ENCODE peak calls at places on chromosomes 16 and 17, in four cellular contexts. O is effector CD4-positive, alpha-beta T cell; Y is lower lobe of right lung; I is AG10803. P is an unnamed sample.

GRCh38 chr16:87681990-87682570 is 79.8 kb downstream of the JPH3 start:
- DNase-seq in I (peak), Y (no peak), O (no peak), P (no peak)

GRCh38 chr16:85615852-85616607 is 2.9 kb downstream of the GSE1 start:
- DNase-seq in I (peak), Y (peak), O (peak), P (peak)

GRCh38 chr17:42979511-42980273 is at the start of gene PTGES3L:
- DNase-seq in I (no peak), Y (peak), O (peak), P (peak)

GRCh38 chr17:3794890-3795757 is 5.9 kb downstream of the ITGAE start:
- DNase-seq in O (peak), I (peak), Y (no peak), P (no peak)

GRCh38 chr16:67163164-67163902 is 1.2 kb upstream of the HSF4 start:
- DNase-seq in Y (no peak), O (no peak), I (peak), P (no peak)

GRCh38 chr17:64200080-64201042 is 62.7 kb downstream of the TEX2 start:
- DNase-seq in O (no peak), I (peak), Y (no peak), P (no peak)

GRCh38 chr17:27577124-27577761 is 53.7 kb upstream of the LGALS9 start:
- DNase-seq in O (no peak), Y (no peak), I (peak), P (no peak)

GRCh38 chr16:30518552-30518951 is 7.8 kb downstream of the ZNF768 start:
- DNase-seq in O (no peak), Y (no peak), I (no peak), P (no peak)

GRCh38 chr17:82632461-82632860 is 15.8 kb downstream of the WDR45B start:
- DNase-seq in I (no peak), O (no peak), Y (peak), P (no peak)

GRCh38 chr16:68351463-68351862 is 40.6 kb downstream of the PRMT7 start:
- DNase-seq in O (no peak), Y (peak), I (no peak), P (no peak)

GRCh38 chr16:23424292-23424958 is 28.6 kb downstream of the COG7 start:
- DNase-seq in I (no peak), O (no peak), Y (peak), P (no peak)

GRCh38 chr17:37050905-37051304 is 102.2 kb downstream of the AATF start:
- DNase-seq in O (no peak), I (no peak), Y (no peak), P (no peak)

GRCh38 chr16:30567160-30567990 is 4.1 kb downstream of the ZNF688 start:
- DNase-seq in O (peak), Y (no peak), I (no peak), P (no peak)

GRCh38 chr17:2904135-2904534 is 107.9 kb downstream of the RAP1GAP2 start:
- DNase-seq in O (no peak), I (peak), Y (peak), P (no peak)

GRCh38 chr17:30600830-30601494 is 123.8 kb downstream of the GOSR1 start:
- DNase-seq in Y (no peak), I (peak), O (no peak), P (no peak)

GRCh38 chr16:25006504-25007055 is 8.6 kb downstream of the ARHGAP17 start:
- DNase-seq in I (peak), O (no peak), Y (no peak), P (no peak)

GRCh38 chr17:61128671-61129115 is 270.9 kb upstream of the TBX2 start:
- DNase-seq in O (no peak), Y (no peak), I (peak), P (no peak)

GRCh38 chr17:32958418-32958817 is 30.5 kb downstream of the TMEM98 start:
- DNase-seq in Y (no peak), I (peak), O (no peak), P (no peak)

GRCh38 chr16:28883221-28883996 is 5.1 kb downstream of the ATP2A1 start:
- DNase-seq in O (no peak), I (no peak), Y (no peak), P (no peak)

GRCh38 chr16:84845496-84846002 is 25.8 kb downstream of the CRISPLD2 start:
- DNase-seq in I (no peak), Y (peak), O (no peak), P (no peak)

GRCh38 chr17:76561799-76562268 is 22.0 kb downstream of the PRCD start:
- DNase-seq in O (no peak), I (peak), Y (no peak), P (no peak)

GRCh38 chr17:44561237-44561623 is 3.9 kb downstream of the FZD2 start:
- DNase-seq in I (no peak), O (no peak), Y (no peak), P (no peak)

GRCh38 chr16:77499373-77500285 is 64.8 kb upstream of the ADAMTS18 start:
- DNase-seq in Y (no peak), O (no peak), I (peak), P (no peak)

GRCh38 chr16:29974291-29975133 is 844 bp downstream of the TAOK2 start:
- DNase-seq in Y (peak), O (no peak), I (no peak), P (no peak)

GRCh38 chr16:9337262-9338032 is 246.0 kb downstream of the HAPSTR1 start:
- DNase-seq in Y (no peak), I (no peak), O (no peak), P (no peak)

GRCh38 chr17:45197108-45197507 is 24.6 kb upstream of the FMNL1 start:
- DNase-seq in I (no peak), Y (no peak), O (no peak), P (no peak)

P was measured in effector CD8-positive, alpha-beta T cell.